ENCODE peak calls at places on chromosomes 1 and 21, in five cellular contexts. G is NCI-H748 treated with DMSO at 0.1 percent for 48 hours, T is memory B cell, Y is T-cell, N is GM12892. K is an unnamed sample.

GRCh38 chr21:33302055-33302454 is 22.7 kb upstream of the IFNAR1 start:
- DNase-seq in G (no peak), T (no peak), Y (no peak), N (no peak), K (no peak)

GRCh38 chr1:95742591-95743089 is 508.6 kb downstream of the RWDD3 start:
- DNase-seq in G (peak; percentile 5), T (no peak), Y (no peak), N (no peak), K (no peak)

GRCh38 chr1:156103521-156103947 is 11.0 kb upstream of the LMNA start:
- DNase-seq in G (no peak), T (no peak), Y (no peak), N (no peak), K (peak; percentile 65)

GRCh38 chr1:67572594-67573221 is 112.3 kb upstream of the GADD45A start:
- DNase-seq in G (no peak), T (no peak), Y (no peak), N (no peak), K (no peak)

GRCh38 chr21:39114871-39115658 is 68.2 kb downstream of the PSMG1 start:
- DNase-seq in G (no peak), T (no peak), Y (no peak), N (no peak), K (no peak)

GRCh38 chr1:184329255-184329953 is 57.4 kb upstream of the C1orf21 start:
- DNase-seq in G (no peak), T (no peak), Y (no peak), N (no peak), K (no peak)

GRCh38 chr21:33666153-33666552 is 23.9 kb downstream of the ITSN1 start:
- DNase-seq in G (no peak), T (no peak), Y (no peak), N (no peak), K (no peak)

GRCh38 chr21:42414928-42415769 is 11.4 kb downstream of the UBASH3A start:
- DNase-seq in G (no peak), T (peak; percentile 63), Y (peak; percentile 67), N (peak; percentile 75), K (no peak)

GRCh38 chr1:111904478-111905218 is 84.8 kb downstream of the KCND3 start:
- DNase-seq in G (peak; percentile 56), T (no peak), Y (no peak), N (no peak), K (no peak)

GRCh38 chr1:107689157-107689556 is 275.8 kb downstream of the VAV3 start:
- DNase-seq in G (no peak), T (no peak), Y (no peak), N (no peak), K (peak; percentile 7)

GRCh38 chr1:1371354-1371740 is 3.7 kb downstream of the AURKAIP1 start:
- DNase-seq in G (no peak), T (no peak), Y (peak; percentile 74), N (no peak), K (no peak)

GRCh38 chr1:226082959-226083302 is 20.4 kb downstream of the H3-3A start:
- DNase-seq in G (no peak), T (no peak), Y (peak; percentile 7), N (no peak), K (no peak)

GRCh38 chr1:157580179-157580827 is 17.6 kb downstream of the FCRL4 start:
- DNase-seq in G (peak; percentile 20), T (peak; percentile 44), Y (no peak), N (no peak), K (peak; percentile 47)

GRCh38 chr1:8889925-8890785 is 11.7 kb upstream of the ENO1 start:
- DNase-seq in G (no peak), T (no peak), Y (no peak), N (no peak), K (no peak)

GRCh38 chr1:217921126-217921900 is 290.2 kb downstream of the SPATA17 start:
- DNase-seq in G (no peak), T (no peak), Y (no peak), N (no peak), K (no peak)

GRCh38 chr1:15992582-15993500 is 11.2 kb upstream of the SRARP start:
- DNase-seq in G (no peak), T (no peak), Y (no peak), N (no peak), K (no peak)

K was measured in H7.